ENCODE peak calls at places on chromosomes 3 and 15, in four cellular contexts. C is PC-9, D is OCI-LY7, N is mammary epithelial cell. H is an unnamed sample. For H3K79me2, the result is how much of the 10 kb centered on the place peaks cover.

GRCh38 chr3:160027541-160028195 is 39.0 kb downstream of the IL12A start:
- DNase-seq in C (peak), D (no peak), N (peak), H (no peak)

GRCh38 chr3:197463279-197463678 is 92.5 kb downstream of the BDH1 start:
- DNase-seq in C (no peak), N (no peak), D (no peak), H (no peak)

GRCh38 chr15:74891469-74891868 is 1.6 kb downstream of the MPI start:
- DNase-seq in N (no peak), D (no peak), C (no peak), H (peak)

GRCh38 chr3:143486611-143487010 is 361.7 kb downstream of the SLC9A9 start:
- DNase-seq in D (no peak), N (no peak), C (no peak), H (no peak)

GRCh38 chr3:33231755-33232465 is 13.3 kb upstream of the SUSD5 start:
- DNase-seq in N (no peak), D (no peak), C (no peak), H (no peak)

GRCh38 chr3:27653803-27654558 is 68.1 kb downstream of the EOMES start:
- DNase-seq in N (no peak), C (no peak), D (no peak), H (no peak)

GRCh38 chr3:39097716-39098472 is 9.5 kb downstream of the GORASP1 start:
- DNase-seq in C (no peak), D (no peak), N (no peak), H (no peak)

GRCh38 chr15:71386005-71386404 is 270.7 kb downstream of the THSD4 start:
- DNase-seq in C (no peak), N (no peak), D (no peak), H (no peak)

GRCh38 chr3:29486087-29486486 is 205.2 kb downstream of the RBMS3 start:
- DNase-seq in C (no peak), D (no peak), N (peak), H (no peak)

GRCh38 chr3:113271594-113272368 is 60.4 kb downstream of the BOC start:
- DNase-seq in C (no peak), D (no peak), N (no peak), H (peak)

GRCh38 chr15:98954411-98954810 is 53.2 kb downstream of the PGPEP1L start:
- DNase-seq in C (no peak), N (no peak), D (no peak), H (no peak)

GRCh38 chr15:69513450-69513849 is 60.8 kb downstream of the RPLP1 start:
- DNase-seq in C (no peak), D (no peak), N (no peak), H (no peak)

GRCh38 chr3:132285620-132285945 is 31.6 kb upstream of the ACP3 start:
- DNase-seq in D (no peak), N (no peak), C (no peak), H (no peak)

GRCh38 chr3:112132975-112133448 is at the start of gene GCSAM:
- DNase-seq in D (peak), N (peak), C (no peak), H (peak)

GRCh38 chr3:156536524-156537316 is 18.2 kb downstream of the SSR3 start:
- DNase-seq in N (no peak), D (no peak), C (no peak), H (no peak)

GRCh38 chr3:159486580-159486979 is 502.1 kb upstream of the IL12A start:
- DNase-seq in C (peak), N (peak), D (no peak), H (peak)

GRCh38 chr15:67303490-67304363 is 49.1 kb downstream of the IQCH start:
- DNase-seq in C (no peak), D (peak), N (peak), H (peak)

GRCh38 chr3:53079791-53080555 is 34.1 kb upstream of the SFMBT1 start:
- DNase-seq in D (no peak), N (no peak), C (no peak), H (no peak)

GRCh38 chr15:57184502-57184901 is 191.8 kb upstream of the CGNL1 start:
- DNase-seq in N (no peak), C (no peak), D (no peak), H (no peak)

GRCh38 chr3:47658444-47658843 is 79.8 kb upstream of the CSPG5 start:
- DNase-seq in N (no peak), C (no peak), D (no peak), H (no peak)
- H3K79me2 ChIP-seq in N (under half), C (under half), D (under half), H (half or more)

DNA sequence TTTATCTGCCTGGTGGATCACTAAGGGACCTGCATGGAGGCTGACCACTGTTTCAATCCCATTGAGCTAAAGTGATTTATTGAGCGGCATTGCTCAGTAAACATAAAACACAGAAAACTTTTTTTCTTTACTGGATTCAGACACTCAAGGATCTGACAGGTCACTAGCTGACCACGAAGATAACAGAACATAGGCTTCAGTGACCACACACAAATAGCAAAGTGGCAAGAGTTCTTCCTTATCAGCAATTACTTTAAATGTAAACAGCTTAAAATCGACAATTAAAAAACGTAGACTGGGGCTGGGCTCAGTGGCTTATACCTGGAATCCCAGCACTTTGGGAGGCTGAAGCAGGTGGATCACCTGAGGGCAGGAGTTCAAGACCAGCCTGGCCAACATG is 48.7 kb downstream of the STAG1 start:
- DNase-seq in C (no peak), D (no peak), N (no peak), H (no peak)
- H3K79me2 ChIP-seq in C (half or more), D (half or more), N (half or more), H (half or more)

GRCh38 chr3:11603628-11604027 is 40.1 kb downstream of the VGLL4 start:
- DNase-seq in D (peak), C (no peak), N (no peak), H (peak)

GRCh38 chr3:11602886-11603285 is 40.8 kb downstream of the VGLL4 start:
- DNase-seq in C (no peak), N (no peak), D (peak), H (peak)

GRCh38 chr3:11600501-11601282 is 43.0 kb downstream of the VGLL4 start:
- DNase-seq in N (peak), C (peak), D (peak), H (no peak)

GRCh38 chr3:11602441-11602840 is 41.3 kb downstream of the VGLL4 start:
- DNase-seq in N (no peak), D (no peak), C (no peak), H (peak)

GRCh38 chr3:11601446-11602241 is 42.1 kb downstream of the VGLL4 start:
- DNase-seq in N (no peak), D (peak), C (no peak), H (peak)
- H3K79me2 ChIP-seq in N (half or more), D (half or more), C (half or more), H (half or more)

GRCh38 chr15:90044191-90044590 is 43.1 kb downstream of the ZNF710 start:
- DNase-seq in D (no peak), N (no peak), C (no peak), H (no peak)

GRCh38 chr15:90042766-90043525 is 41.8 kb downstream of the ZNF710 start:
- DNase-seq in D (no peak), N (no peak), C (no peak), H (no peak)

GRCh38 chr15:90046289-90046688 is 45.2 kb downstream of the ZNF710 start:
- DNase-seq in N (no peak), C (no peak), D (no peak), H (peak)

GRCh38 chr15:90044916-90045371 is 43.8 kb downstream of the ZNF710 start:
- DNase-seq in C (no peak), D (no peak), N (no peak), H (peak)

DNA sequence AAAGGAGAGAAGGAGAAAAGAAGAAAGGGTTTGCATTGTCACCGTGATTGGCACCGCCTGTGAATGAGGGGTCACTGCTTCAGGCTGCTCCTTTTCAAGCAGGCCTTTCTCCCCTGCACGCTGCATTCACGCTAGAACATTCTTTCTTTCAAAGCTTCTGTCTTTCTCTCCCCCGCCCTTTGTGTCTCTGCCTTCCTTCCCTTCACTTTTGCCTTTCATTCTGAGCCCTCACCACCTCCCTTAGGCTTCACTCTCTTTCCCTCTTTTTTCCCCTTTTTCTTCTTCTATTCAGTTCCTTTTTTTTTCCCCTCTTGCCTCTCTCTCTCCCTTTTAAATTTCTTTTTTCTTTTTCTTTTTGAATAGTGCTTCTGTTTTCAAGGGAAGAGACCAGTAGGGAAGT is 42.5 kb downstream of the ZNF710 start:
- DNase-seq in N (no peak), C (no peak), D (no peak), H (no peak)
- H3K79me2 ChIP-seq in N (under half), C (under half), D (under half), H (half or more)

DNA sequence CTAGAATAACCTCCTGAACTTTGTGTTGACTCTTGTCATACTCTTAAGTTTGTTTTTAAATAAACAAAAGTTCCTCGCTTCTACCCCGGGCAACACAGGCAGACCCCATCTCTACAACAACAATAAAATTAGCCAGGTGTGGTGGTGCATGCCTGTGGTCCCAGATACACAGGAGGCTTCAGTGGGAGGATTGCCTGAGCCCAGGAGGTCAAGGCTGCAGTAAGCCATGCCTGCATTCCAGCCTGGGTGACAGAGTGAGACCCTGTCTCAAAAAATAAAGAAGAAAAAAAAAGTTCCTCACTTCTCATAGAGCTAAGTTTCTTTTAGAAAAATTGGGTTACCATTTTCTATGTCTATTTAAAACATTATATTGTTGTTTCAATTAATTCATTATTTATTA is 29.2 kb downstream of the HDGFL3 start:
- DNase-seq in D (no peak), C (no peak), N (no peak), H (no peak)
- H3K79me2 ChIP-seq in D (under half), C (under half), N (under half), H (under half)

GRCh38 chr3:16439163-16439847 is 74.2 kb downstream of the RFTN1 start:
- DNase-seq in D (no peak), N (no peak), C (no peak), H (no peak)
- H3K79me2 ChIP-seq in D (half or more), N (under half), C (under half), H (half or more)

DNA sequence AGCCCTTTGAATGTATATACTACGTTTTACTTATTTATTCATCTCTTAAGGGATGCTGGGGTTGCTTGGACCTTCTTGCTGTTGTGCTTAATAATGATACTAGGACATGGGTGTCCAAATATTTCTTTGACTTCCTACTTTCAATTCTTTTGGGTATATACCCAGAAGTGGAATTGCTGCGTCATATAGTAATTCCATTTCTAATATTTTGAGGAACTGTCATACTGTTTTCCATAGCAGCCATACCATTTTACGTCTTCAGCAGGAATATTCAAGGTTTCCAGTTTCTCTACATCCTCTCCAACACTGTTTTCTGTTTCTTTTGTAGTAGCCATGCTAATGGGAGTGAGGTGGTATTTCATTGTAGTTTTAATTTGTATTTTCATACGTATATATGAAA is 21.1 kb downstream of the KAT2B start:
- DNase-seq in N (no peak), D (no peak), C (no peak), H (no peak)
- H3K79me2 ChIP-seq in N (under half), D (under half), C (under half), H (half or more)

GRCh38 chr3:71554649-71555048 is 28.9 kb downstream of the FOXP1 start:
- DNase-seq in D (no peak), C (no peak), N (no peak), H (no peak)
- H3K79me2 ChIP-seq in D (half or more), C (under half), N (under half), H (half or more)

GRCh38 chr3:180070925-180071324 is 34.2 kb upstream of the PEX5L start:
- DNase-seq in C (no peak), D (peak), N (no peak), H (peak)
- H3K79me2 ChIP-seq in C (under half), D (under half), N (under half), H (under half)

GRCh38 chr15:83057002-83057401 is 10.1 kb downstream of the BTBD1 start:
- DNase-seq in C (no peak), N (no peak), D (no peak), H (no peak)
- H3K79me2 ChIP-seq in C (half or more), N (half or more), D (half or more), H (half or more)